ENCODE peak calls at places on chromosome 9, in ten cellular contexts. L is fibroblast of lung, H is activated T-cell treated with anti-CD3 and anti-CD28 coated beads for 4 hours, O is anterior cingulate cortex, F is iris pigment epithelial cell, C is heart right ventricle, B is DMS153, K is M059J, Q is activated T-helper 1 cell treated with Interleukin-2 at 50 U/mL for 16 hours, X is cardiac muscle cell. W is an unnamed sample.

GRCh38 chr9:128125575-128126354 is 1.8 kb downstream of the PTGES2 start:
- DNase-seq in K (no peak), B (no peak), F (no peak), L (no peak), C (peak), O (no peak), X (no peak), H (no peak), Q (no peak), W (no peak)

GRCh38 chr9:35845824-35846771 is 17.1 kb downstream of the TMEM8B start:
- DNase-seq in F (no peak), L (no peak), H (no peak), C (no peak), X (no peak), O (no peak), B (no peak), Q (no peak), K (no peak), W (no peak)

GRCh38 chr9:133656211-133657119 is 20.3 kb downstream of the DBH start:
- DNase-seq in C (no peak), Q (peak), B (peak), X (no peak), L (no peak), K (no peak), F (no peak), O (no peak), H (peak), W (no peak)

GRCh38 chr9:99041618-99042017 is 63.3 kb upstream of the TGFBR1 start:
- DNase-seq in C (no peak), O (no peak), L (no peak), X (no peak), K (no peak), F (no peak), H (no peak), B (no peak), Q (no peak), W (no peak)

GRCh38 chr9:91560301-91560700 is 136.7 kb upstream of the NFIL3 start:
- DNase-seq in H (no peak), F (peak), C (no peak), X (no peak), B (no peak), L (peak), Q (no peak), O (no peak), K (peak), W (peak)

GRCh38 chr9:26753971-26754370 is 138.6 kb downstream of the CAAP1 start:
- DNase-seq in Q (no peak), X (no peak), K (no peak), F (no peak), O (no peak), H (no peak), B (no peak), L (no peak), C (no peak), W (no peak)

GRCh38 chr9:124875501-124875900 is 13.6 kb downstream of the ARPC5L start:
- DNase-seq in C (no peak), O (no peak), B (no peak), H (no peak), X (no peak), L (no peak), F (no peak), Q (no peak), K (no peak), W (no peak)

GRCh38 chr9:38255599-38255998 is 136.9 kb upstream of the ALDH1B1 start:
- DNase-seq in F (no peak), H (no peak), C (no peak), B (no peak), X (no peak), Q (no peak), L (no peak), K (no peak), O (no peak), W (no peak)

GRCh38 chr9:130989391-130989790 is 19.6 kb upstream of the LAMC3 start:
- DNase-seq in K (no peak), F (no peak), X (no peak), C (no peak), B (no peak), Q (no peak), H (no peak), L (no peak), O (no peak), W (no peak)

GRCh38 chr9:95857122-95857521 is 18.4 kb upstream of the ERCC6L2 start:
- DNase-seq in X (peak), C (no peak), K (peak), Q (no peak), B (no peak), F (peak), H (no peak), L (peak), O (no peak), W (peak)

GRCh38 chr9:128081052-128081451 is 13.0 kb downstream of the SLC25A25 start:
- DNase-seq in Q (no peak), H (no peak), X (no peak), C (no peak), O (no peak), F (peak), B (no peak), L (peak), K (peak), W (peak)

GRCh38 chr9:122179054-122179689 is 19.5 kb downstream of the MORN5 start:
- DNase-seq in C (no peak), K (no peak), O (no peak), L (no peak), F (no peak), H (no peak), B (no peak), Q (no peak), X (no peak), W (no peak)

GRCh38 chr9:107737987-107738743 is 248.6 kb upstream of the KLF4 start:
- DNase-seq in X (no peak), Q (no peak), F (peak), B (peak), K (peak), C (peak), L (peak), O (no peak), H (no peak), W (peak)

GRCh38 chr9:27382308-27382707 is 85.4 kb upstream of the EQTN start:
- DNase-seq in K (no peak), Q (no peak), F (no peak), X (no peak), B (no peak), H (no peak), O (no peak), C (no peak), L (no peak), W (no peak)

GRCh38 chr9:134781895-134782294 is 98.7 kb upstream of the FCN2 start:
- DNase-seq in Q (no peak), C (no peak), X (peak), F (no peak), K (no peak), O (no peak), B (no peak), H (no peak), L (no peak), W (no peak)

GRCh38 chr9:21711504-21711903 is 90.9 kb upstream of the MTAP start:
- DNase-seq in K (peak), B (no peak), L (peak), X (no peak), F (peak), H (no peak), O (no peak), C (no peak), Q (no peak), W (no peak)

GRCh38 chr9:20552874-20553624 is 69.2 kb downstream of the MLLT3 start:
- DNase-seq in C (no peak), F (peak), Q (no peak), X (no peak), K (peak), O (no peak), L (peak), H (no peak), B (no peak), W (no peak)

GRCh38 chr9:27537027-27537435 is 7.4 kb upstream of the MOB3B start:
- DNase-seq in Q (no peak), L (no peak), O (no peak), F (no peak), B (no peak), K (no peak), X (no peak), C (no peak), H (no peak), W (no peak)

GRCh38 chr9:3647652-3648051 is 121.9 kb upstream of the RFX3 start:
- DNase-seq in H (no peak), B (no peak), F (no peak), L (no peak), K (no peak), C (no peak), Q (no peak), X (no peak), O (no peak), W (no peak)

GRCh38 chr9:105117111-105117682 is 127.3 kb upstream of the SLC44A1 start:
- DNase-seq in Q (no peak), B (no peak), L (no peak), K (no peak), X (no peak), C (no peak), O (peak), H (no peak), F (no peak), W (no peak)

GRCh38 chr9:134501266-134502181 is 140.1 kb upstream of the COL5A1 start:
- DNase-seq in H (no peak), K (no peak), X (peak), L (peak), O (no peak), F (peak), Q (no peak), C (no peak), B (no peak), W (no peak)

GRCh38 chr9:135887585-135888050 is 19.7 kb downstream of the CAMSAP1 start:
- DNase-seq in K (no peak), O (no peak), B (no peak), X (peak), Q (peak), F (no peak), C (peak), L (no peak), H (no peak), W (no peak)

GRCh38 chr9:121914604-121915303 is 178.4 kb downstream of the TTLL11 start:
- DNase-seq in B (no peak), F (no peak), Q (no peak), H (no peak), C (no peak), L (no peak), X (no peak), K (peak), O (no peak), W (no peak)

GRCh38 chr9:117768740-117769400 is 64.7 kb downstream of the TLR4 start:
- DNase-seq in C (no peak), X (no peak), K (no peak), L (no peak), O (no peak), H (no peak), F (no peak), B (no peak), Q (no peak), W (no peak)

GRCh38 chr9:32378496-32378895 is 5.9 kb upstream of the ACO1 start:
- DNase-seq in F (peak), L (peak), C (no peak), H (peak), X (peak), Q (peak), B (peak), O (peak), K (peak), W (peak)

GRCh38 chr9:99345936-99346335 is 123.9 kb downstream of the SEC61B start:
- DNase-seq in B (no peak), Q (no peak), C (no peak), K (peak), H (no peak), O (no peak), X (no peak), L (peak), F (peak), W (peak)

GRCh38 chr9:89993678-89994630 is 389.1 kb downstream of the GADD45G start:
- DNase-seq in C (no peak), Q (no peak), B (peak), H (no peak), F (no peak), K (no peak), X (peak), O (no peak), L (no peak), W (peak)